ENCODE peak calls at places on chromosomes 3 and 15, in nine cellular contexts. One of them, this sample, is unnamed.

GRCh38 chr3:186143280-186143679 is 34.4 kb upstream of the ETV5 start:
- DNase-seq in HT1080: no peak
- DNase-seq in T-helper 2 cell: no peak
- DNase-seq in HS-5: no peak
- DNase-seq in HTR-8/SVneo: no peak
- DNase-seq in RPMI7951: no peak
- DNase-seq in astrocyte of the cerebellum: no peak
- DNase-seq in activated naive CD4-positive, alpha-beta T cell treated with anti-CD3 and anti-CD28 coated beads, Interleukin-2, amount 10 ng/mL, durations not matched to agents 7 days and 5 days: no peak
- DNase-seq in GM12891: no peak
- DNase-seq in this sample: no peak

GRCh38 chr3:59052803-59053411 is 3.1 kb upstream of the CFAP20DC start:
- DNase-seq in HT1080: peak
- DNase-seq in T-helper 2 cell: no peak
- DNase-seq in HS-5: no peak
- DNase-seq in HTR-8/SVneo: no peak
- DNase-seq in RPMI7951: peak
- DNase-seq in astrocyte of the cerebellum: peak
- DNase-seq in activated naive CD4-positive, alpha-beta T cell treated with anti-CD3 and anti-CD28 coated beads, Interleukin-2, amount 10 ng/mL, durations not matched to agents 7 days and 5 days: no peak
- DNase-seq in GM12891: peak
- DNase-seq in this sample: peak

GRCh38 chr15:45116482-45117326 is 2.6 kb downstream of the DUOXA2 start:
- DNase-seq in HT1080: no peak
- DNase-seq in T-helper 2 cell: no peak
- DNase-seq in HS-5: no peak
- DNase-seq in HTR-8/SVneo: no peak
- DNase-seq in RPMI7951: no peak
- DNase-seq in astrocyte of the cerebellum: no peak
- DNase-seq in activated naive CD4-positive, alpha-beta T cell treated with anti-CD3 and anti-CD28 coated beads, Interleukin-2, amount 10 ng/mL, durations not matched to agents 7 days and 5 days: no peak
- DNase-seq in GM12891: no peak
- DNase-seq in this sample: peak

GRCh38 chr3:11514191-11514770 is 129.4 kb downstream of the VGLL4 start:
- DNase-seq in HT1080: peak
- DNase-seq in T-helper 2 cell: no peak
- DNase-seq in HS-5: peak
- DNase-seq in HTR-8/SVneo: peak
- DNase-seq in RPMI7951: peak
- DNase-seq in astrocyte of the cerebellum: peak
- DNase-seq in activated naive CD4-positive, alpha-beta T cell treated with anti-CD3 and anti-CD28 coated beads, Interleukin-2, amount 10 ng/mL, durations not matched to agents 7 days and 5 days: no peak
- DNase-seq in GM12891: no peak
- DNase-seq in this sample: no peak

GRCh38 chr3:71846189-71846588 is 61.2 kb upstream of the PROK2 start:
- DNase-seq in HT1080: no peak
- DNase-seq in T-helper 2 cell: no peak
- DNase-seq in HS-5: no peak
- DNase-seq in HTR-8/SVneo: no peak
- DNase-seq in RPMI7951: no peak
- DNase-seq in astrocyte of the cerebellum: no peak
- DNase-seq in activated naive CD4-positive, alpha-beta T cell treated with anti-CD3 and anti-CD28 coated beads, Interleukin-2, amount 10 ng/mL, durations not matched to agents 7 days and 5 days: no peak
- DNase-seq in GM12891: no peak
- DNase-seq in this sample: no peak

GRCh38 chr15:49372366-49372765 is 50.7 kb upstream of the FGF7 start:
- DNase-seq in HT1080: no peak
- DNase-seq in T-helper 2 cell: no peak
- DNase-seq in HS-5: no peak
- DNase-seq in HTR-8/SVneo: no peak
- DNase-seq in RPMI7951: no peak
- DNase-seq in astrocyte of the cerebellum: no peak
- DNase-seq in activated naive CD4-positive, alpha-beta T cell treated with anti-CD3 and anti-CD28 coated beads, Interleukin-2, amount 10 ng/mL, durations not matched to agents 7 days and 5 days: no peak
- DNase-seq in GM12891: no peak
- DNase-seq in this sample: no peak

GRCh38 chr3:194396897-194397756 is 1.9 kb downstream of the GP5 start:
- DNase-seq in HT1080: no peak
- DNase-seq in T-helper 2 cell: no peak
- DNase-seq in HS-5: no peak
- DNase-seq in HTR-8/SVneo: no peak
- DNase-seq in RPMI7951: no peak
- DNase-seq in astrocyte of the cerebellum: no peak
- DNase-seq in activated naive CD4-positive, alpha-beta T cell treated with anti-CD3 and anti-CD28 coated beads, Interleukin-2, amount 10 ng/mL, durations not matched to agents 7 days and 5 days: peak
- DNase-seq in GM12891: no peak
- DNase-seq in this sample: no peak

GRCh38 chr3:197333901-197334639 is 35.7 kb upstream of the DLG1 start:
- DNase-seq in HT1080: no peak
- DNase-seq in T-helper 2 cell: no peak
- DNase-seq in HS-5: no peak
- DNase-seq in HTR-8/SVneo: no peak
- DNase-seq in RPMI7951: no peak
- DNase-seq in astrocyte of the cerebellum: no peak
- DNase-seq in activated naive CD4-positive, alpha-beta T cell treated with anti-CD3 and anti-CD28 coated beads, Interleukin-2, amount 10 ng/mL, durations not matched to agents 7 days and 5 days: no peak
- DNase-seq in GM12891: no peak
- DNase-seq in this sample: no peak

GRCh38 chr3:123152656-123153055 is 49.1 kb upstream of the SEC22A start:
- DNase-seq in HT1080: no peak
- DNase-seq in T-helper 2 cell: no peak
- DNase-seq in HS-5: no peak
- DNase-seq in HTR-8/SVneo: no peak
- DNase-seq in RPMI7951: no peak
- DNase-seq in astrocyte of the cerebellum: no peak
- DNase-seq in activated naive CD4-positive, alpha-beta T cell treated with anti-CD3 and anti-CD28 coated beads, Interleukin-2, amount 10 ng/mL, durations not matched to agents 7 days and 5 days: no peak
- DNase-seq in GM12891: no peak
- DNase-seq in this sample: no peak

GRCh38 chr15:73683624-73684536 is at the start of gene CD276:
- DNase-seq in HT1080: peak
- DNase-seq in T-helper 2 cell: no peak
- DNase-seq in HS-5: no peak
- DNase-seq in HTR-8/SVneo: peak
- DNase-seq in RPMI7951: peak
- DNase-seq in astrocyte of the cerebellum: no peak
- DNase-seq in activated naive CD4-positive, alpha-beta T cell treated with anti-CD3 and anti-CD28 coated beads, Interleukin-2, amount 10 ng/mL, durations not matched to agents 7 days and 5 days: no peak
- DNase-seq in GM12891: peak
- DNase-seq in this sample: peak

GRCh38 chr15:99324082-99324620 is 72.9 kb downstream of the LRRC28 start:
- DNase-seq in HT1080: peak
- DNase-seq in T-helper 2 cell: no peak
- DNase-seq in HS-5: peak
- DNase-seq in HTR-8/SVneo: no peak
- DNase-seq in RPMI7951: peak
- DNase-seq in astrocyte of the cerebellum: peak
- DNase-seq in activated naive CD4-positive, alpha-beta T cell treated with anti-CD3 and anti-CD28 coated beads, Interleukin-2, amount 10 ng/mL, durations not matched to agents 7 days and 5 days: no peak
- DNase-seq in GM12891: no peak
- DNase-seq in this sample: no peak

GRCh38 chr3:105431171-105431570 is 64.5 kb downstream of the ALCAM start:
- DNase-seq in HT1080: peak
- DNase-seq in T-helper 2 cell: no peak
- DNase-seq in HS-5: no peak
- DNase-seq in HTR-8/SVneo: no peak
- DNase-seq in RPMI7951: peak
- DNase-seq in astrocyte of the cerebellum: no peak
- DNase-seq in activated naive CD4-positive, alpha-beta T cell treated with anti-CD3 and anti-CD28 coated beads, Interleukin-2, amount 10 ng/mL, durations not matched to agents 7 days and 5 days: no peak
- DNase-seq in GM12891: no peak
- DNase-seq in this sample: peak

GRCh38 chr3:105793040-105793439 is 75.8 kb downstream of the CBLB start:
- DNase-seq in HT1080: peak
- DNase-seq in T-helper 2 cell: no peak
- DNase-seq in HS-5: no peak
- DNase-seq in HTR-8/SVneo: no peak
- DNase-seq in RPMI7951: peak
- DNase-seq in astrocyte of the cerebellum: no peak
- DNase-seq in activated naive CD4-positive, alpha-beta T cell treated with anti-CD3 and anti-CD28 coated beads, Interleukin-2, amount 10 ng/mL, durations not matched to agents 7 days and 5 days: no peak
- DNase-seq in GM12891: no peak
- DNase-seq in this sample: no peak

GRCh38 chr3:35659808-35660207 is 20.5 kb downstream of the ARPP21 start:
- DNase-seq in HT1080: peak
- DNase-seq in T-helper 2 cell: no peak
- DNase-seq in HS-5: no peak
- DNase-seq in HTR-8/SVneo: no peak
- DNase-seq in RPMI7951: no peak
- DNase-seq in astrocyte of the cerebellum: no peak
- DNase-seq in activated naive CD4-positive, alpha-beta T cell treated with anti-CD3 and anti-CD28 coated beads, Interleukin-2, amount 10 ng/mL, durations not matched to agents 7 days and 5 days: no peak
- DNase-seq in GM12891: no peak
- DNase-seq in this sample: no peak

GRCh38 chr3:19934098-19934566 is at the start of gene EFHB:
- DNase-seq in HT1080: peak
- DNase-seq in T-helper 2 cell: no peak
- DNase-seq in HS-5: no peak
- DNase-seq in HTR-8/SVneo: no peak
- DNase-seq in RPMI7951: peak
- DNase-seq in astrocyte of the cerebellum: no peak
- DNase-seq in activated naive CD4-positive, alpha-beta T cell treated with anti-CD3 and anti-CD28 coated beads, Interleukin-2, amount 10 ng/mL, durations not matched to agents 7 days and 5 days: peak
- DNase-seq in GM12891: no peak
- DNase-seq in this sample: peak

GRCh38 chr3:159848348-159849118 is 140.1 kb upstream of the IL12A start:
- DNase-seq in HT1080: no peak
- DNase-seq in T-helper 2 cell: no peak
- DNase-seq in HS-5: no peak
- DNase-seq in HTR-8/SVneo: no peak
- DNase-seq in RPMI7951: no peak
- DNase-seq in astrocyte of the cerebellum: no peak
- DNase-seq in activated naive CD4-positive, alpha-beta T cell treated with anti-CD3 and anti-CD28 coated beads, Interleukin-2, amount 10 ng/mL, durations not matched to agents 7 days and 5 days: no peak
- DNase-seq in GM12891: no peak
- DNase-seq in this sample: no peak

GRCh38 chr3:189824629-189825312 is 193.6 kb downstream of the TP63 start:
- DNase-seq in HT1080: peak
- DNase-seq in T-helper 2 cell: no peak
- DNase-seq in HS-5: peak
- DNase-seq in HTR-8/SVneo: peak
- DNase-seq in RPMI7951: peak
- DNase-seq in astrocyte of the cerebellum: peak
- DNase-seq in activated naive CD4-positive, alpha-beta T cell treated with anti-CD3 and anti-CD28 coated beads, Interleukin-2, amount 10 ng/mL, durations not matched to agents 7 days and 5 days: no peak
- DNase-seq in GM12891: no peak
- DNase-seq in this sample: no peak

GRCh38 chr15:36449084-36449661 is 130.3 kb upstream of the CDIN1 start:
- DNase-seq in HT1080: no peak
- DNase-seq in T-helper 2 cell: no peak
- DNase-seq in HS-5: no peak
- DNase-seq in HTR-8/SVneo: no peak
- DNase-seq in RPMI7951: peak
- DNase-seq in astrocyte of the cerebellum: no peak
- DNase-seq in activated naive CD4-positive, alpha-beta T cell treated with anti-CD3 and anti-CD28 coated beads, Interleukin-2, amount 10 ng/mL, durations not matched to agents 7 days and 5 days: no peak
- DNase-seq in GM12891: no peak
- DNase-seq in this sample: no peak

GRCh38 chr15:85407421-85408269 is 27.2 kb downstream of the AKAP13 start:
- DNase-seq in HT1080: peak
- DNase-seq in T-helper 2 cell: no peak
- DNase-seq in HS-5: peak
- DNase-seq in HTR-8/SVneo: peak
- DNase-seq in RPMI7951: peak
- DNase-seq in astrocyte of the cerebellum: peak
- DNase-seq in activated naive CD4-positive, alpha-beta T cell treated with anti-CD3 and anti-CD28 coated beads, Interleukin-2, amount 10 ng/mL, durations not matched to agents 7 days and 5 days: peak
- DNase-seq in GM12891: no peak
- DNase-seq in this sample: no peak

GRCh38 chr3:141306922-141307321 is 61.4 kb upstream of the ZBTB38 start:
- DNase-seq in HT1080: peak
- DNase-seq in T-helper 2 cell: peak
- DNase-seq in HS-5: no peak
- DNase-seq in HTR-8/SVneo: no peak
- DNase-seq in RPMI7951: no peak
- DNase-seq in astrocyte of the cerebellum: no peak
- DNase-seq in activated naive CD4-positive, alpha-beta T cell treated with anti-CD3 and anti-CD28 coated beads, Interleukin-2, amount 10 ng/mL, durations not matched to agents 7 days and 5 days: peak
- DNase-seq in GM12891: no peak
- DNase-seq in this sample: no peak

GRCh38 chr3:63937661-63938651 is 25.8 kb upstream of the SCAANT1 start:
- DNase-seq in HT1080: no peak
- DNase-seq in T-helper 2 cell: no peak
- DNase-seq in HS-5: no peak
- DNase-seq in HTR-8/SVneo: no peak
- DNase-seq in RPMI7951: no peak
- DNase-seq in astrocyte of the cerebellum: no peak
- DNase-seq in activated naive CD4-positive, alpha-beta T cell treated with anti-CD3 and anti-CD28 coated beads, Interleukin-2, amount 10 ng/mL, durations not matched to agents 7 days and 5 days: no peak
- DNase-seq in GM12891: no peak
- DNase-seq in this sample: no peak